ENCODE peak calls at places on chromosomes 1 and 21, in four cellular contexts. F is K562, G is H1, L is HepG2. J is an unnamed sample.

GRCh38 chr1:74522143-74522542 is 9.7 kb upstream of the LRRC53 start:
- DNase-seq in F (no peak), G (no peak), L (no peak), J (peak)

GRCh38 chr1:59926381-59927243 is at the start of gene CYP2J2:
- DNase-seq in F (no peak), G (peak), L (no peak), J (peak)

GRCh38 chr1:225746361-225747179 is 31.1 kb upstream of the SRP9 start:
- DNase-seq in F (no peak), G (peak), L (peak), J (peak)

GRCh38 chr1:177209357-177209756 is 38.6 kb downstream of the BRINP2 start:
- DNase-seq in F (no peak), G (no peak), L (no peak), J (no peak)

GRCh38 chr1:39378377-39378776 is 113.1 kb upstream of the BMP8A start:
- DNase-seq in F (peak), G (no peak), L (peak), J (peak)

GRCh38 chr21:22993822-22994574 is 1995.8 kb downstream of the NCAM2 start:
- DNase-seq in F (no peak), G (no peak), L (no peak), J (no peak)

GRCh38 chr1:94237291-94238226 is at the start of gene ARHGAP29:
- DNase-seq in F (peak), G (peak), L (peak), J (peak)

GRCh38 chr1:209277662-209278061 is 305.9 kb upstream of the CAMK1G start:
- DNase-seq in F (no peak), G (no peak), L (no peak), J (no peak)

GRCh38 chr21:33964706-33965325 is 49.2 kb upstream of the ATP5PO start:
- DNase-seq in F (no peak), G (no peak), L (no peak), J (no peak)

GRCh38 chr1:116586741-116587143 is 15.9 kb upstream of the CD58 start:
- DNase-seq in F (no peak), G (no peak), L (no peak), J (no peak)

GRCh38 chr1:108829498-108829916 is 27.4 kb downstream of the AKNAD1 start:
- DNase-seq in F (no peak), G (no peak), L (peak), J (no peak)

GRCh38 chr21:41825881-41826280 is 53.3 kb downstream of the PRDM15 start:
- DNase-seq in F (no peak), G (no peak), L (no peak), J (no peak)

GRCh38 chr1:232386721-232387510 is 243.0 kb downstream of the SIPA1L2 start:
- DNase-seq in F (no peak), G (no peak), L (no peak), J (no peak)

GRCh38 chr1:39663559-39663958 is 8.3 kb downstream of the NT5C1A start:
- DNase-seq in F (peak), G (no peak), L (no peak), J (peak)

GRCh38 chr21:23394458-23394857 is 2212.8 kb downstream of the MRPL39 start:
- DNase-seq in F (no peak), G (no peak), L (no peak), J (no peak)

GRCh38 chr1:109307363-109308021 is 681 bp upstream of the MYBPHL start:
- DNase-seq in F (no peak), G (no peak), L (peak), J (no peak)

GRCh38 chr1:212514056-212514614 is 81.4 kb downstream of the NENF start:
- DNase-seq in F (peak), G (peak), L (peak), J (peak)

GRCh38 chr1:182910143-182910542 is 42.8 kb downstream of the SHCBP1L start:
- DNase-seq in F (no peak), G (no peak), L (peak), J (peak)

GRCh38 chr1:195590649-195591048 is 1017.6 kb downstream of the KCNT2 start:
- DNase-seq in F (no peak), G (no peak), L (no peak), J (no peak)

GRCh38 chr1:222886194-222887126 is 71.6 kb downstream of the DISP1 start:
- DNase-seq in F (no peak), G (no peak), L (peak), J (no peak)

GRCh38 chr1:222877854-222878253 is 63.0 kb downstream of the DISP1 start:
- DNase-seq in F (peak), G (no peak), L (peak), J (no peak)

DNA sequence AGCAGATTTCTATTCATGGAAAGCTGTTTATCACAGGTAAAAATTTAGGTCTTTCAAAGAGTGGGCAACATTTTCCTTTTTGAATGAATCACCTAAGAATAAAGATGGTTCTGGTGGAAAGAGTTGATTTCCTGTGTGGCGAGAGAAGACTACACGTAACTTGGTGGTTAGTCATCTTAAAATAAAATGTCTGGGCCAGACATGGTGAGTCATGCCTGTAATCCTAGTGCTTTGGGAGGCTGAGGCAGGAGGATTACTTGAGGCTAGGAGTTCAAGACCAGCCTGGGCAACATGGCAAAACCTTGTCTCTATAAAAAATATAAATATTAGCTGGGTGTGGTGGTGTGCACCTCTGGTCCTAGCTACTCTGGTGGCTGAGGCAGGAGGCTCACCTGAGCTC is 65.7 kb downstream of the DISP1 start:
- DNase-seq in F (no peak), G (no peak), L (no peak), J (no peak)
- TF ChIP-seq JUN in F (no peak), G (no peak), L (no peak), J (no peak)

GRCh38 chr1:114314576-114314975 is 160.9 kb upstream of the SYT6 start:
- DNase-seq in F (no peak), G (no peak), L (no peak), J (no peak)

GRCh38 chr1:114316204-114316603 is 162.5 kb upstream of the SYT6 start:
- DNase-seq in F (no peak), G (no peak), L (no peak), J (no peak)

GRCh38 chr1:114310771-114311251 is 157.1 kb upstream of the SYT6 start:
- DNase-seq in F (no peak), G (no peak), L (no peak), J (no peak)

GRCh38 chr1:114315601-114316000 is 161.9 kb upstream of the SYT6 start:
- DNase-seq in F (no peak), G (no peak), L (no peak), J (no peak)

GRCh38 chr1:114314098-114314497 is 160.4 kb upstream of the SYT6 start:
- DNase-seq in F (no peak), G (no peak), L (no peak), J (no peak)
- TF ChIP-seq ATF2 in F (no peak), G (no peak), L (no peak), J (no peak)

DNA sequence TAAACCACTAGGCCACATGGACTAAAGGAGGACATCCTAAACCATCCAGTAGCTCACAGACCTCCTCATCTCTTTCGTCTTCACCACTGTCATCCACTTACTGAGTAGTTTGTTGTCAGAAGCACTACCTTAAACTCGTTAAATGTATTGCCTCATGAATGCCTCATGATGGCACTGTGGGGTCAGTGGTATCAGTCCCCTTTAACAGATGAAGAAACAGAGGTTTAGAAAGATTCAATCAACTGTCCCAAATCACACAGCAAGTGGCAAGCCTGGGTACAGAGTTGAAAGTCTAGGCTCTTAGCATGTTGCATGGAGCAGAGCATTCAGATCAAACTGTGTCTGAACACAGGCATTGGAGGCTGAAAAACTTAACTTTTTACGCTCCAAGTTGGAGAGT is 183.6 kb upstream of the KIAA0040 start:
- DNase-seq in F (peak), G (no peak), L (peak), J (no peak)
- TF ChIP-seq JUN in F (no peak), G (no peak), L (no peak), J (no peak)

DNA sequence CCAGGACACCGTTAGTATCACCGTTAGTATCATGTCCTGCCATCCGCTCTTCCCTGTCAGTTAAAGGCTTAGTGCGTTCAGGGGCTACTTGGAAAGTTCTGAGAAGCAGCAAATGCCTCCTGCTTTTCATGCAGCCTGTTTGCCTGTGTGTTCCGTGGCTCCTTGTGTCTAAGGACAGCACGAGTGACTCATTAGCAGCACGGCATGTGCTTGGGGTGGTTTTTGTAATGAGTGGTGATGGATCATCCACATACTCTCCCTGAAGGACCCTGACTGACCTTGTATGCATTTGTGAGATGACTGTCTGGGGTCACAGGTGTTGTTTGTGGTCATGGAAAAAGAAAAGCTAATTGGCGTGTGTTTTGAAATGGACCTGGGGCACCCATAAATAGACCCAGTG is 221.9 kb downstream of the PBX1 start:
- DNase-seq in F (no peak), G (no peak), L (no peak), J (no peak)
- TF ChIP-seq ATF2 in F (no peak), G (no peak), L (no peak), J (no peak)

GRCh38 chr1:30199563-30199962 is 523.8 kb downstream of the MATN1 start:
- DNase-seq in F (no peak), G (no peak), L (no peak), J (no peak)

GRCh38 chr1:30201015-30201414 is 522.4 kb downstream of the MATN1 start:
- DNase-seq in F (no peak), G (no peak), L (no peak), J (no peak)

GRCh38 chr1:30198805-30199403 is 524.5 kb downstream of the MATN1 start:
- DNase-seq in F (no peak), G (no peak), L (no peak), J (no peak)

GRCh38 chr1:30197959-30198760 is 525.2 kb downstream of the MATN1 start:
- DNase-seq in F (no peak), G (no peak), L (no peak), J (no peak)

DNA sequence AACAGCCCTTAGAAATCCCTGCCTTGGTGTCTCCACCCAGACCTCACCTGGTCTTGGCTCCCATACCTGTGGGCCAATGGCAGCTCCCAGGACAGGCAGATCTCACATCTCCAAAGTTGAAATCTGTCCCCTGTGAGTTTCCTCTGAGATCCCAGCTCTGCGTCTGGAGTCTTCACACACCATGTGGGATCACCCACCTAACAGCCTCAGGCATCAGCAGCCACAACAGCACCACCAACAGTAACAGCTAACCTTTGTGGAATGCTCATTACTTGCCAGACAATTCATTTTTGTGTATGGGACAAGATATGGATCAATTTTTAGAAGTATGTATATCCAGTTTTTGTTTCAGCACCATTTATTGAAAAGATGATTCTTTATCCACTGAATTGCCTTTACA is 523.2 kb downstream of the MATN1 start:
- DNase-seq in F (no peak), G (no peak), L (no peak), J (no peak)
- TF ChIP-seq JUN in F (no peak), G (no peak), L (no peak), J (no peak)

GRCh38 chr1:17213433-17214148 is 8.7 kb downstream of the PADI1 start:
- DNase-seq in F (no peak), G (no peak), L (no peak), J (no peak)

GRCh38 chr1:17217607-17218006 is 12.7 kb downstream of the PADI1 start:
- DNase-seq in F (no peak), G (no peak), L (no peak), J (no peak)

GRCh38 chr1:17216078-17216477 is 11.2 kb downstream of the PADI1 start:
- DNase-seq in F (no peak), G (no peak), L (no peak), J (no peak)

GRCh38 chr1:17214876-17215544 is 10.1 kb downstream of the PADI1 start:
- DNase-seq in F (no peak), G (no peak), L (no peak), J (no peak)

GRCh38 chr1:17215545-17215890 is 10.6 kb downstream of the PADI1 start:
- DNase-seq in F (no peak), G (no peak), L (no peak), J (no peak)
- TF ChIP-seq ATF2 in F (no peak), G (no peak), L (no peak), J (no peak)

DNA sequence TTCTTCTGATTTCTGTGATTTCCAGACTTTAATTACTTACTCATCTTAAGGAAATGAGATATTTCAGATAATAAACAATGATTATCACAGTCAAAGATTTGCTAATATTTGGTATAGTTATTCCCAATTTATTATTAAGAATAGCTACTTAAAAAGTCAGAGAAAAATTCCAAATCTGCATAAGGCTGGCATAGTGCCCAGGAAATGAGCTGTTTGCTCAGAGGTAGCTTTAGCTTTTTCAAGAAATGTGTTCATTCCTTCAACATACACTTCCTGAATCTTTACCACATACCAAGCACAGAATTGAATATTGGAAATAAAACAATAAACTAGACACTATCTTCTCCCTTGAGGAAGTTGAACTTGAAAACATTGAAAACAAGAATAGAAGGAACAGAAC is 44.3 kb upstream of the KCNK1 start:
- DNase-seq in F (no peak), G (no peak), L (no peak), J (no peak)
- TF ChIP-seq JUN in F (no peak), G (no peak), L (no peak), J (no peak)

GRCh38 chr1:198167436-198167934 is 10.7 kb downstream of the NEK7 start:
- DNase-seq in F (peak), G (no peak), L (no peak), J (no peak)
- TF ChIP-seq ATF2 in F (no peak), G (no peak), L (no peak), J (no peak)

DNA sequence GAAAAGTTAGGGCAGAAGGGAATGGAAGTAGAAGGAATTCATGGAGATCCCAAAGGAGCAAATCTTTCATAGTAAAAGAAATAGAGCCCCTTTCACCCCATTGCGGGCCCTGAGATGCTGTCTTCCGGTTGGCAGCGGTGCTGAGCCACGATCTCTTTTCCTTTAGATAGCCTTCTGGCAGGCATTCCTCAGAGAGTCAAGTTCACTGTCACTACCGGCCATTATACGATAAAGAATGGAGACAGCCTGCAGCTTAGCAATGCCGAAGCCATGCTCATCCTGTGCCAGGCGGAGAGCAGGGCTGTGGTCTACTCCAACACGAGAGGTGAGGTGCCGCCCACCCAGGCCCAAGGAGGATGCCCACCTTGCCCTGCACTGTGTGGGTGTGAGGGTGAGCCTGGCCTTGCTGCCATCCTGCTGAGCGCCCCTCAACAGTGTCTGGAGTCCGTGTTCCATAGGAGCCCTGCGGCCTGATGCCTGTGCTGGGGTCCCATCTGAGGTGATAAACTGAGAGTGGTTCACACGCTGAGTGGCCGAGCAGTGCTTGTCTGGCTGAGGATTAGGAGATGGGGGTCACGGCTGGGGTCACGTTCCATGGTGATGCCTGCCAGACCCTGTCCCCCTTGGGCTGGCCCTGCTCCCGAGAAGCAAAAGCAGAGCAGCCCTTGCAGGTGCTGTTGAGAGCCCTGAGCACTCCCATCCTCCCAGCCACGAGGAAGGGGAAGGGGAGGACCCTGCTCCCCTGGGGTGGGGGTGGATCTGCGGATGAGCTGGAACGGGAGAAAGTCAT is 20.4 kb upstream of the PWP2 start:
- DNase-seq in F (no peak), G (peak), L (no peak), J (no peak)
- TF ChIP-seq JUN in F (no peak), G (no peak), L (no peak), J (no peak)

DNA sequence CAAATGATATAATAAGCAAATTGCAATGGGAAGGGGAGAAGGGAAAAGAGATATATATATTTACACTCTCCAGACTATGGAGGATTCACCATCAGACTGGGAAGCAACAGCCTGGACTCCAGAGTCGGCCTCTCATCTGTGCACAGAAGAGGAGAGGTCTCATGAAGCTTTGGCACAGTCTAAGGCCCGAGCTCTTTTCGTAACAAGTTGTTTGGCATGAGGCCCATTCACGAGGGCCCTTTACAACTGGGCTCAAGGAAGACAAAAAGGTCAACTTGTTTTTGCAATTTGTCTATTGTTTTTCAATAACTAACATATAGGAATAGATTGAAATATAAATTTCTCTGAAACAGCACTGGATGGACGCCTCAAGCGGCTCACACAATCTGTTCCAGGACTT is 66.7 kb upstream of the AJAP1 start:
- DNase-seq in F (no peak), G (no peak), L (no peak), J (no peak)
- TF ChIP-seq ATF2 in F (no peak), G (no peak), L (no peak), J (no peak)